ENCODE peak calls at places on chromosomes 5 and 9, in seven cellular contexts. One of them, this sample, is unnamed.

GRCh38 chr9:113636693-113637092 is 173.2 kb downstream of the RGS3 start:
- DNase-seq in HuH-7: no peak
- DNase-seq in ACHN: no peak
- DNase-seq in cardiac septum: peak; percentile 57
- DNase-seq in GM23248: no peak
- DNase-seq in substantia nigra: no peak
- DNase-seq in kidney tubule cell: no peak
- DNase-seq in this sample: no peak

GRCh38 chr9:8863886-8864881 is 1064.6 kb upstream of the DMAC1 start:
- DNase-seq in GM23248: no peak
- DNase-seq in cardiac septum: no peak
- DNase-seq in HuH-7: no peak
- DNase-seq in substantia nigra: no peak
- DNase-seq in ACHN: peak; percentile 77
- DNase-seq in kidney tubule cell: peak; percentile 78
- DNase-seq in this sample: no peak

GRCh38 chr9:76472925-76473324 is 13.9 kb downstream of the GCNT1 start:
- DNase-seq in GM23248: no peak
- DNase-seq in substantia nigra: no peak
- DNase-seq in cardiac septum: no peak
- DNase-seq in kidney tubule cell: peak; percentile 15
- DNase-seq in HuH-7: peak; percentile 47
- DNase-seq in ACHN: no peak
- DNase-seq in this sample: no peak

GRCh38 chr5:3429962-3430361 is 165.7 kb upstream of the IRX1 start:
- DNase-seq in cardiac septum: no peak
- DNase-seq in kidney tubule cell: no peak
- DNase-seq in HuH-7: no peak
- DNase-seq in ACHN: no peak
- DNase-seq in GM23248: no peak
- DNase-seq in substantia nigra: no peak
- DNase-seq in this sample: no peak

GRCh38 chr5:118778951-118779350 is 209.4 kb downstream of the DTWD2 start:
- DNase-seq in GM23248: no peak
- DNase-seq in substantia nigra: no peak
- DNase-seq in kidney tubule cell: no peak
- DNase-seq in HuH-7: no peak
- DNase-seq in cardiac septum: no peak
- DNase-seq in ACHN: no peak
- DNase-seq in this sample: no peak

GRCh38 chr5:77282337-77283027 is 72.0 kb downstream of the PDE8B start:
- DNase-seq in kidney tubule cell: peak; percentile 11
- DNase-seq in ACHN: no peak
- DNase-seq in GM23248: peak; percentile 89
- DNase-seq in cardiac septum: no peak
- DNase-seq in substantia nigra: no peak
- DNase-seq in HuH-7: peak; percentile 12
- DNase-seq in this sample: no peak

GRCh38 chr9:87372401-87372851 is 125.2 kb upstream of the DAPK1 start:
- DNase-seq in substantia nigra: no peak
- DNase-seq in ACHN: peak; percentile 72
- DNase-seq in kidney tubule cell: peak; percentile 98
- DNase-seq in GM23248: no peak
- DNase-seq in HuH-7: peak; percentile 29
- DNase-seq in cardiac septum: no peak
- DNase-seq in this sample: no peak

GRCh38 chr5:135437796-135438560 is 9.2 kb downstream of the DCANP1 start:
- DNase-seq in kidney tubule cell: peak; percentile 85
- DNase-seq in ACHN: no peak
- DNase-seq in HuH-7: no peak
- DNase-seq in substantia nigra: no peak
- DNase-seq in cardiac septum: no peak
- DNase-seq in GM23248: peak; percentile 94
- DNase-seq in this sample: peak; percentile 31

GRCh38 chr9:117028103-117028858 is 341.2 kb downstream of the TRIM32 start:
- DNase-seq in cardiac septum: no peak
- DNase-seq in kidney tubule cell: no peak
- DNase-seq in substantia nigra: no peak
- DNase-seq in GM23248: no peak
- DNase-seq in ACHN: no peak
- DNase-seq in HuH-7: no peak
- DNase-seq in this sample: no peak

GRCh38 chr5:68482199-68482598 is 266.6 kb downstream of the PIK3R1 start:
- DNase-seq in substantia nigra: no peak
- DNase-seq in cardiac septum: no peak
- DNase-seq in kidney tubule cell: no peak
- DNase-seq in HuH-7: no peak
- DNase-seq in ACHN: no peak
- DNase-seq in GM23248: no peak
- DNase-seq in this sample: no peak

GRCh38 chr5:157548513-157549282 is 26.9 kb downstream of the ADAM19 start:
- DNase-seq in cardiac septum: no peak
- DNase-seq in ACHN: no peak
- DNase-seq in kidney tubule cell: peak; percentile 68
- DNase-seq in HuH-7: no peak
- DNase-seq in GM23248: peak; percentile 97
- DNase-seq in substantia nigra: no peak
- DNase-seq in this sample: no peak

GRCh38 chr9:95857122-95857521 is 18.4 kb upstream of the ERCC6L2 start:
- DNase-seq in ACHN: peak; percentile 7
- DNase-seq in HuH-7: peak; percentile 15
- DNase-seq in GM23248: peak; percentile 24
- DNase-seq in kidney tubule cell: peak; percentile 45
- DNase-seq in cardiac septum: no peak
- DNase-seq in substantia nigra: no peak
- DNase-seq in this sample: no peak

GRCh38 chr5:108753331-108753730 is 5.6 kb downstream of the FER start:
- DNase-seq in substantia nigra: no peak
- DNase-seq in cardiac septum: no peak
- DNase-seq in ACHN: peak; percentile 76
- DNase-seq in kidney tubule cell: peak; percentile 42
- DNase-seq in HuH-7: no peak
- DNase-seq in GM23248: peak; percentile 58
- DNase-seq in this sample: no peak

GRCh38 chr9:128979111-128979510 is 31.6 kb downstream of the NUP188 start:
- DNase-seq in ACHN: no peak
- DNase-seq in kidney tubule cell: no peak
- DNase-seq in HuH-7: no peak
- DNase-seq in GM23248: peak; percentile 22
- DNase-seq in substantia nigra: no peak
- DNase-seq in cardiac septum: no peak
- DNase-seq in this sample: no peak

GRCh38 chr5:42950466-42951168 is 89.5 kb downstream of the ANXA2R start:
- DNase-seq in GM23248: peak; percentile 99
- DNase-seq in cardiac septum: peak; percentile 88
- DNase-seq in HuH-7: peak; percentile 79
- DNase-seq in ACHN: peak; percentile 91
- DNase-seq in kidney tubule cell: peak; percentile 100
- DNase-seq in substantia nigra: no peak
- DNase-seq in this sample: peak; percentile 34

GRCh38 chr5:83281658-83282057 is 189.9 kb upstream of the VCAN start:
- DNase-seq in HuH-7: no peak
- DNase-seq in cardiac septum: no peak
- DNase-seq in GM23248: peak; percentile 76
- DNase-seq in kidney tubule cell: peak; percentile 96
- DNase-seq in substantia nigra: no peak
- DNase-seq in ACHN: peak; percentile 19
- DNase-seq in this sample: no peak

This sample was measured in tibial nerve.